ENCODE peak calls at places on chromosome 22, in five cellular contexts. Y is tibial nerve; B is NCI-H460; T is H9; Q is stimulated activated CD4-positive, alpha-beta T cell treated with anti-CD3 and anti-CD28 coated beads, Interleukin-12 subunit alpha, Interleukin-12 subunit beta, amount 100 ng/mL, for 4 hours. W is an unnamed sample.

GRCh38 chr22:47474464-47474863 is 712.0 kb downstream of the TBC1D22A start:
- DNase-seq in Y (no peak), B (no peak), T (no peak), Q (no peak), W (no peak)

GRCh38 chr22:35353318-35353717 is 27.6 kb upstream of the HMOX1 start:
- DNase-seq in Y (no peak), B (no peak), T (no peak), Q (no peak), W (no peak)

GRCh38 chr22:19719488-19720021 is 3.8 kb upstream of the GP1BB start:
- DNase-seq in Y (no peak), B (no peak), T (no peak), Q (no peak), W (no peak)

GRCh38 chr22:30204742-30205111 is 41.8 kb downstream of the LIF start:
- DNase-seq in Y (no peak), B (no peak), T (no peak), Q (no peak), W (peak)

GRCh38 chr22:47205081-47205491 is 442.6 kb downstream of the TBC1D22A start:
- DNase-seq in Y (no peak), B (no peak), T (no peak), Q (no peak), W (no peak)

GRCh38 chr22:50305658-50306566 is 1.5 kb downstream of the PLXNB2 start:
- DNase-seq in Y (peak), B (peak), T (no peak), Q (no peak), W (peak)

GRCh38 chr22:24305260-24305692 is 34.6 kb downstream of the SPECC1L start:
- DNase-seq in Y (no peak), B (no peak), T (no peak), Q (no peak), W (no peak)

GRCh38 chr22:25351631-25352293 is 132.3 kb downstream of the CRYBB2 start:
- DNase-seq in Y (no peak), B (no peak), T (no peak), Q (no peak), W (no peak)

GRCh38 chr22:22463855-22464540 is 44.5 kb downstream of the ZNF280B start:
- DNase-seq in Y (peak), B (peak), T (peak), Q (peak), W (no peak)

GRCh38 chr22:26323013-26323412 is 106.0 kb upstream of the ASPHD2 start:
- DNase-seq in Y (no peak), B (no peak), T (no peak), Q (no peak), W (no peak)